ENCODE peak calls at places on chromosomes 13 and 19, in eight cellular contexts. C is brain microvascular endothelial cell, N is cardiac muscle cell, B is suprapubic skin, M is A549, R is AG09309, L is astrocyte of the spinal cord, W is NB4. U is an unnamed sample.

GRCh38 chr13:50451609-50452008 is 391.9 kb downstream of the DLEU7 start:
- DNase-seq in C (no peak), M (no peak), W (no peak), B (no peak), L (no peak), R (no peak), N (peak; percentile 17), U (no peak)

GRCh38 chr19:51127755-51128154 is 3.0 kb downstream of the SIGLEC9 start:
- DNase-seq in C (peak; percentile 76), N (peak; percentile 88), B (peak; percentile 66), W (peak; percentile 94), M (no peak), R (no peak), L (no peak), U (no peak)

GRCh38 chr13:93355094-93355493 is 128.5 kb downstream of the GPC6 start:
- DNase-seq in L (no peak), C (no peak), M (no peak), N (no peak), B (no peak), R (no peak), W (no peak), U (no peak)

GRCh38 chr19:17944301-17944700 is 11.5 kb downstream of the CCDC124 start:
- DNase-seq in R (peak; percentile 27), W (no peak), M (no peak), B (no peak), L (peak; percentile 64), N (peak; percentile 71), C (peak; percentile 41), U (no peak)

GRCh38 chr19:35620001-35620400 is 7.5 kb downstream of the HAUS5 start:
- DNase-seq in N (no peak), W (no peak), M (no peak), C (no peak), R (no peak), L (no peak), B (no peak), U (no peak)

GRCh38 chr19:6276447-6276846 is 3.3 kb downstream of the MLLT1 start:
- DNase-seq in R (peak; percentile 62), N (peak; percentile 88), M (no peak), C (peak; percentile 65), L (peak; percentile 59), B (peak; percentile 88), W (no peak), U (peak; percentile 70)

GRCh38 chr19:47226426-47227346 is 4.3 kb downstream of the BBC3 start:
- DNase-seq in M (peak; percentile 84), C (no peak), N (peak; percentile 80), W (peak; percentile 97), R (no peak), B (peak; percentile 91), L (peak; percentile 49), U (peak; percentile 85)

GRCh38 chr19:1045247-1045603 is 5.3 kb downstream of the ABCA7 start:
- DNase-seq in M (peak; percentile 61), B (no peak), W (peak; percentile 50), R (no peak), C (no peak), L (no peak), N (no peak), U (peak; percentile 80)

GRCh38 chr19:31261019-31261595 is 88.1 kb downstream of the TSHZ3 start:
- DNase-seq in M (no peak), B (no peak), L (no peak), R (no peak), N (no peak), W (no peak), C (no peak), U (no peak)

GRCh38 chr19:2320057-2320456 is 8.3 kb downstream of the LSM7 start:
- DNase-seq in B (no peak), M (no peak), L (no peak), R (no peak), N (no peak), W (no peak), C (no peak), U (no peak)

GRCh38 chr13:113129921-113130750 is 7.5 kb downstream of the F10 start:
- DNase-seq in L (no peak), R (no peak), C (no peak), B (peak; percentile 78), W (no peak), N (peak; percentile 75), M (no peak), U (peak; percentile 10)

GRCh38 chr13:101190976-101191375 is 225.3 kb downstream of the NALCN start:
- DNase-seq in B (no peak), R (no peak), L (no peak), M (no peak), N (no peak), W (no peak), C (no peak), U (no peak)

GRCh38 chr13:112668924-112669323 is 20.9 kb upstream of the ATP11A start:
- DNase-seq in N (no peak), B (no peak), C (no peak), W (no peak), R (no peak), M (no peak), L (no peak), U (no peak)

GRCh38 chr13:104387514-104387913 is 1321.3 kb upstream of the SLC10A2 start:
- DNase-seq in C (no peak), R (no peak), M (no peak), B (no peak), W (no peak), N (no peak), L (no peak), U (no peak)

GRCh38 chr13:72435251-72435650 is 292.2 kb downstream of the MZT1 start:
- DNase-seq in M (no peak), W (no peak), L (no peak), N (no peak), B (no peak), C (no peak), R (no peak), U (no peak)

GRCh38 chr19:30333291-30334065 is 38.7 kb upstream of the ZNF536 start:
- DNase-seq in B (peak; percentile 29), W (no peak), C (no peak), R (no peak), M (no peak), L (no peak), N (no peak), U (no peak)

GRCh38 chr13:37059848-37060192 is 332 bp upstream of the SUPT20H start:
- DNase-seq in N (no peak), L (no peak), C (no peak), R (no peak), B (no peak), W (no peak), M (no peak), U (no peak)

GRCh38 chr13:50829896-50830295 is 13.6 kb downstream of the DLEU7 start:
- DNase-seq in R (peak; percentile 56), B (no peak), W (peak; percentile 51), C (no peak), N (peak; percentile 65), M (no peak), L (no peak), U (no peak)

GRCh38 chr19:45235485-45235884 is 9.7 kb downstream of the EXOC3L2 start:
- DNase-seq in B (no peak), L (no peak), W (peak; percentile 12), C (no peak), N (no peak), R (no peak), M (no peak), U (no peak)

GRCh38 chr19:45238556-45238955 is 6.7 kb downstream of the EXOC3L2 start:
- DNase-seq in L (no peak), M (no peak), N (no peak), W (no peak), B (no peak), R (no peak), C (no peak), U (no peak)

GRCh38 chr19:45231891-45232290 is 13.3 kb downstream of the EXOC3L2 start:
- DNase-seq in C (no peak), B (no peak), M (no peak), L (no peak), N (no peak), W (no peak), R (no peak), U (no peak)

GRCh38 chr19:45234089-45234869 is 10.9 kb downstream of the EXOC3L2 start:
- DNase-seq in M (no peak), R (no peak), N (no peak), W (no peak), B (no peak), C (no peak), L (no peak), U (no peak)
- H3K4me3 ChIP-seq in M (no peak overlapping the region), R (no peak overlapping the region), N (no peak overlapping the region), W (no peak overlapping the region), B (no peak overlapping the region), C (no peak overlapping the region), L (no peak overlapping the region), U (no peak overlapping the region)

GRCh38 chr19:43644181-43644580 is 4.5 kb upstream of the CADM4 start:
- DNase-seq in L (no peak), R (no peak), B (no peak), W (no peak), M (no peak), N (no peak), C (no peak), U (no peak)

GRCh38 chr19:43652546-43652874 is 12.9 kb upstream of the CADM4 start:
- DNase-seq in N (no peak), B (no peak), L (no peak), W (no peak), R (no peak), M (no peak), C (no peak), U (no peak)

GRCh38 chr19:43648633-43649032 is 9.0 kb upstream of the CADM4 start:
- DNase-seq in W (no peak), M (no peak), L (no peak), N (no peak), R (no peak), C (no peak), B (no peak), U (no peak)

GRCh38 chr19:43651758-43652545 is 12.3 kb upstream of the CADM4 start:
- DNase-seq in R (no peak), W (peak; percentile 69), B (no peak), C (peak; percentile 48), M (peak; percentile 80), N (peak; percentile 75), L (peak; percentile 62), U (peak; percentile 77)

DNA sequence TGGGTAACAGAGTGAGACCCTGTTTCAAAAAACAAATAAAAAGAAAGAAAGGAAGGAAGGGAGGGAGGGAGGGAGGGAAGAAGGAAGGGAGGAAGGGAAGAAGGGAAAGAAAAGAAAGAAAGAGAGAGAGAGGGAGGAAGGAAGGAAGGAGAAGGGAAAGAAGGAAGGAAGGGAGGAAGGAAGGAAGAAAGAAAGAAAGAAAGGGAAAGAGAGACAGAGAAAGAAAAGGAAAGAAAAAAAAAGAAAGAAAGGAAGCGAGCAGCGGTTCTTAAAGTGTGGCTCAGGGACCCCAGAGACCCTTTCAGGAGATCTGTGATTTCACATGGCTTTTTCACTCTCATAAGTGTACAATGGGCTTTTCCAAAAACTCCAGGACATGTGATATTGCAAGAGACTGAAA is 9.9 kb upstream of the CADM4 start:
- DNase-seq in L (no peak), B (no peak), N (no peak), M (no peak), C (no peak), W (no peak), R (no peak), U (no peak)
- TF ChIP-seq CTCF in L (no peak), B (no peak), N (no peak), M (no peak), C (no peak), W (no peak), R (no peak), U (no peak)

GRCh38 chr13:103030776-103031175 is 35.4 kb downstream of the SLC10A2 start:
- DNase-seq in L (no peak), M (no peak), C (no peak), R (no peak), W (no peak), N (no peak), B (no peak), U (no peak)
- H3K4me3 ChIP-seq in L (no peak overlapping the region), M (no peak overlapping the region), C (no peak overlapping the region), R (no peak overlapping the region), W (no peak overlapping the region), N (no peak overlapping the region), B (no peak overlapping the region), U (no peak overlapping the region)

GRCh38 chr13:97257800-97258799 is 36.0 kb downstream of the MBNL2 start:
- DNase-seq in M (peak; percentile 85), C (peak; percentile 97), R (peak; percentile 78), B (peak; percentile 88), N (peak; percentile 96), W (peak; percentile 53), L (peak; percentile 89), U (no peak)
- TF ChIP-seq CTCF in M (peak; percentile 31), C (peak; percentile 55), R (peak; percentile 12), B (no peak), N (peak; percentile 39), W (no peak), L (peak; percentile 20), U (no peak)

U was measured in WERI-Rb-1.